ENCODE peak calls at places on chromosome 2, in six cellular contexts. One of them, this sample, is unnamed.

GRCh38 chr2:129302815-129303214 is 676.7 kb upstream of the RAB6C start:
- DNase-seq in neural progenitor cell: no peak
- DNase-seq in astrocyte: no peak
- DNase-seq in HCT116: no peak
- DNase-seq in H1: no peak
- DNase-seq in fibroblast of lung: no peak
- DNase-seq in this sample: no peak

GRCh38 chr2:169141713-169142352 is 72.5 kb downstream of the DHRS9 start:
- DNase-seq in neural progenitor cell: peak
- DNase-seq in astrocyte: peak
- DNase-seq in HCT116: peak
- DNase-seq in H1: peak
- DNase-seq in fibroblast of lung: peak
- DNase-seq in this sample: peak

GRCh38 chr2:209619782-209620181 is 151.8 kb upstream of the UNC80 start:
- DNase-seq in neural progenitor cell: peak
- DNase-seq in astrocyte: no peak
- DNase-seq in HCT116: no peak
- DNase-seq in H1: no peak
- DNase-seq in fibroblast of lung: no peak
- DNase-seq in this sample: no peak

GRCh38 chr2:112889976-112890375 is 21.0 kb upstream of the IL37 start:
- DNase-seq in neural progenitor cell: no peak
- DNase-seq in astrocyte: no peak
- DNase-seq in HCT116: no peak
- DNase-seq in H1: no peak
- DNase-seq in fibroblast of lung: no peak
- DNase-seq in this sample: no peak

GRCh38 chr2:128312411-128312810 is 6.3 kb downstream of the HS6ST1 start:
- DNase-seq in neural progenitor cell: no peak
- DNase-seq in astrocyte: no peak
- DNase-seq in HCT116: no peak
- DNase-seq in H1: no peak
- DNase-seq in fibroblast of lung: no peak
- DNase-seq in this sample: no peak

GRCh38 chr2:3257166-3257565 is 120.5 kb downstream of the EIPR1 start:
- DNase-seq in neural progenitor cell: no peak
- DNase-seq in astrocyte: peak
- DNase-seq in HCT116: no peak
- DNase-seq in H1: no peak
- DNase-seq in fibroblast of lung: peak
- DNase-seq in this sample: no peak

GRCh38 chr2:17373736-17374135 is 144.5 kb downstream of the RAD51AP2 start:
- DNase-seq in neural progenitor cell: no peak
- DNase-seq in astrocyte: peak
- DNase-seq in HCT116: no peak
- DNase-seq in H1: no peak
- DNase-seq in fibroblast of lung: peak
- DNase-seq in this sample: peak

GRCh38 chr2:2325538-2325937 is 5.5 kb downstream of the MYT1L start:
- DNase-seq in neural progenitor cell: peak
- DNase-seq in astrocyte: no peak
- DNase-seq in HCT116: no peak
- DNase-seq in H1: no peak
- DNase-seq in fibroblast of lung: no peak
- DNase-seq in this sample: no peak

GRCh38 chr2:106581755-106582430 is 94.7 kb downstream of the CD8B2 start:
- DNase-seq in neural progenitor cell: peak
- DNase-seq in astrocyte: peak
- DNase-seq in HCT116: peak
- DNase-seq in H1: no peak
- DNase-seq in fibroblast of lung: peak
- DNase-seq in this sample: peak

GRCh38 chr2:160492401-160493226 is 993 bp downstream of the RBMS1 start:
- DNase-seq in neural progenitor cell: peak
- DNase-seq in astrocyte: peak
- DNase-seq in HCT116: peak
- DNase-seq in H1: no peak
- DNase-seq in fibroblast of lung: peak
- DNase-seq in this sample: peak

GRCh38 chr2:168773719-168774521 is 28.5 kb upstream of the NOSTRIN start:
- DNase-seq in neural progenitor cell: peak
- DNase-seq in astrocyte: peak
- DNase-seq in HCT116: peak
- DNase-seq in H1: no peak
- DNase-seq in fibroblast of lung: peak
- DNase-seq in this sample: peak

GRCh38 chr2:111168528-111168929 is 47.8 kb downstream of the BCL2L11 start:
- DNase-seq in neural progenitor cell: no peak
- DNase-seq in astrocyte: peak
- DNase-seq in HCT116: peak
- DNase-seq in H1: no peak
- DNase-seq in fibroblast of lung: peak
- DNase-seq in this sample: peak

GRCh38 chr2:42708196-42708595 is 55.7 kb downstream of the OXER1 start:
- DNase-seq in neural progenitor cell: no peak
- DNase-seq in astrocyte: no peak
- DNase-seq in HCT116: no peak
- DNase-seq in H1: no peak
- DNase-seq in fibroblast of lung: no peak
- DNase-seq in this sample: no peak

GRCh38 chr2:161990741-161991140 is 83.3 kb downstream of the DPP4 start:
- DNase-seq in neural progenitor cell: no peak
- DNase-seq in astrocyte: peak
- DNase-seq in HCT116: peak
- DNase-seq in H1: no peak
- DNase-seq in fibroblast of lung: peak
- DNase-seq in this sample: peak

GRCh38 chr2:5980351-5981054 is 288.3 kb downstream of the SOX11 start:
- DNase-seq in neural progenitor cell: no peak
- DNase-seq in astrocyte: no peak
- DNase-seq in HCT116: no peak
- DNase-seq in H1: no peak
- DNase-seq in fibroblast of lung: peak
- DNase-seq in this sample: no peak

GRCh38 chr2:148607553-148607952 is 37.0 kb upstream of the EPC2 start:
- DNase-seq in neural progenitor cell: no peak
- DNase-seq in astrocyte: no peak
- DNase-seq in HCT116: no peak
- DNase-seq in H1: no peak
- DNase-seq in fibroblast of lung: no peak
- DNase-seq in this sample: no peak

GRCh38 chr2:121567957-121568409 is 37.3 kb downstream of the RNU4ATAC start:
- DNase-seq in neural progenitor cell: no peak
- DNase-seq in astrocyte: peak
- DNase-seq in HCT116: no peak
- DNase-seq in H1: no peak
- DNase-seq in fibroblast of lung: peak
- DNase-seq in this sample: peak

GRCh38 chr2:121338281-121338680 is 53.3 kb upstream of the TFCP2L1 start:
- DNase-seq in neural progenitor cell: peak
- DNase-seq in astrocyte: no peak
- DNase-seq in HCT116: no peak
- DNase-seq in H1: peak
- DNase-seq in fibroblast of lung: no peak
- DNase-seq in this sample: no peak

GRCh38 chr2:67374481-67374880 is 22.7 kb upstream of the ETAA1 start:
- DNase-seq in neural progenitor cell: no peak
- DNase-seq in astrocyte: no peak
- DNase-seq in HCT116: no peak
- DNase-seq in H1: no peak
- DNase-seq in fibroblast of lung: no peak
- DNase-seq in this sample: no peak

DNA sequence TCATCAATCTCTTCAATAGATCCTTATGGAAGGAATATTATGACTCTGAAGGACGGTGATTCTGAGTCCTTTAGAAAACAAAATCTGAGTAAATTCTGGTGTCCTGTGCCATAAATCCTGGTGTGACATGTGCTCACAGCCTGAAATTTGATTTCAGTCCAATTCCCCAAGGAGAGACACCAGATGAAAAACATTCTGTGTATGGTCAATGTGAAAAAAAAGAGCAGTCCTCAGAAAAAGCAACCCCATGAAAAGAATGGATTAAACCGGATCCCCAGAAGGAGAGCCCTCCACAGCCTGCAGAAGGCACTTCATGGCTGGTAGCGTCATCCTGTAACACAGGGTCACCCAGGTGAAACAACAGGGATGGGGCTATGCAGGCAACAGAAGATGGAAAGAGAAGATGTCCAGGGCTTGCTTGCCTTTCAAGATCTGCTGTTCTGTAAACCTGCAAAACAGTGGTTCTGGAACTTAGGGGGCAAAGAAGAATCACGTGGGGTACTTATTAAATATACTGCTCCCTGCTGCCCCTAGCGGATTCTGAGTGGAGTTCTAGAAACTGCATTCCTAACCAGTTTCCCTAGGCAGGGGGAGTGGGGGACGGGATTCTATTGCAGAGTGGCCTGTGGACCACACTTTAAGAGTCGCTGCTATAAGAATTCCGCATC is 118.8 kb upstream of the ARL5A start:
- DNase-seq in neural progenitor cell: peak
- DNase-seq in astrocyte: peak
- DNase-seq in HCT116: peak
- DNase-seq in H1: no peak
- DNase-seq in fibroblast of lung: peak
- DNase-seq in this sample: peak
- H3K4me2 ChIP-seq in neural progenitor cell: peak
- H3K4me2 ChIP-seq in astrocyte: peak
- H3K4me2 ChIP-seq in HCT116: no peak
- H3K4me2 ChIP-seq in H1: peak
- H3K4me2 ChIP-seq in fibroblast of lung: no peak
- H3K4me2 ChIP-seq in this sample: no peak

GRCh38 chr2:33267043-33267442 is 209.4 kb upstream of the RASGRP3 start:
- DNase-seq in neural progenitor cell: no peak
- DNase-seq in astrocyte: no peak
- DNase-seq in HCT116: no peak
- DNase-seq in H1: no peak
- DNase-seq in fibroblast of lung: no peak
- DNase-seq in this sample: no peak

GRCh38 chr2:33265584-33266338 is 210.7 kb upstream of the RASGRP3 start:
- DNase-seq in neural progenitor cell: no peak
- DNase-seq in astrocyte: no peak
- DNase-seq in HCT116: no peak
- DNase-seq in H1: no peak
- DNase-seq in fibroblast of lung: peak
- DNase-seq in this sample: peak

GRCh38 chr2:33262097-33262496 is 214.4 kb upstream of the RASGRP3 start:
- DNase-seq in neural progenitor cell: no peak
- DNase-seq in astrocyte: no peak
- DNase-seq in HCT116: no peak
- DNase-seq in H1: no peak
- DNase-seq in fibroblast of lung: no peak
- DNase-seq in this sample: no peak

GRCh38 chr2:33266467-33266866 is 210.0 kb upstream of the RASGRP3 start:
- DNase-seq in neural progenitor cell: no peak
- DNase-seq in astrocyte: no peak
- DNase-seq in HCT116: no peak
- DNase-seq in H1: no peak
- DNase-seq in fibroblast of lung: no peak
- DNase-seq in this sample: no peak

GRCh38 chr2:33264766-33265165 is 211.7 kb upstream of the RASGRP3 start:
- DNase-seq in neural progenitor cell: no peak
- DNase-seq in astrocyte: peak
- DNase-seq in HCT116: no peak
- DNase-seq in H1: no peak
- DNase-seq in fibroblast of lung: peak
- DNase-seq in this sample: peak
- H3K9ac ChIP-seq in neural progenitor cell: no peak
- H3K9ac ChIP-seq in astrocyte: no peak
- H3K9ac ChIP-seq in HCT116: no peak
- H3K9ac ChIP-seq in H1: no peak
- H3K9ac ChIP-seq in fibroblast of lung: no peak
- H3K9ac ChIP-seq in this sample: no peak

GRCh38 chr2:85769236-85769986 is 15.6 kb downstream of the ATOH8 start:
- DNase-seq in neural progenitor cell: peak
- DNase-seq in astrocyte: no peak
- DNase-seq in HCT116: no peak
- DNase-seq in H1: no peak
- DNase-seq in fibroblast of lung: no peak
- DNase-seq in this sample: peak
- H3K4me2 ChIP-seq in neural progenitor cell: peak
- H3K4me2 ChIP-seq in astrocyte: peak
- H3K4me2 ChIP-seq in HCT116: peak
- H3K4me2 ChIP-seq in H1: peak
- H3K4me2 ChIP-seq in fibroblast of lung: no peak
- H3K4me2 ChIP-seq in this sample: no peak

GRCh38 chr2:96878796-96879544 is 9.1 kb upstream of the SEMA4C start:
- DNase-seq in neural progenitor cell: no peak
- DNase-seq in astrocyte: no peak
- DNase-seq in HCT116: no peak
- DNase-seq in H1: no peak
- DNase-seq in fibroblast of lung: no peak
- DNase-seq in this sample: no peak

GRCh38 chr2:96878171-96878570 is 8.3 kb upstream of the SEMA4C start:
- DNase-seq in neural progenitor cell: no peak
- DNase-seq in astrocyte: no peak
- DNase-seq in HCT116: no peak
- DNase-seq in H1: no peak
- DNase-seq in fibroblast of lung: no peak
- DNase-seq in this sample: no peak

GRCh38 chr2:96876036-96876810 is 6.3 kb upstream of the SEMA4C start:
- DNase-seq in neural progenitor cell: peak
- DNase-seq in astrocyte: no peak
- DNase-seq in HCT116: no peak
- DNase-seq in H1: no peak
- DNase-seq in fibroblast of lung: peak
- DNase-seq in this sample: peak

GRCh38 chr2:96876811-96877437 is 7.0 kb upstream of the SEMA4C start:
- DNase-seq in neural progenitor cell: no peak
- DNase-seq in astrocyte: no peak
- DNase-seq in HCT116: no peak
- DNase-seq in H1: no peak
- DNase-seq in fibroblast of lung: no peak
- DNase-seq in this sample: no peak

DNA sequence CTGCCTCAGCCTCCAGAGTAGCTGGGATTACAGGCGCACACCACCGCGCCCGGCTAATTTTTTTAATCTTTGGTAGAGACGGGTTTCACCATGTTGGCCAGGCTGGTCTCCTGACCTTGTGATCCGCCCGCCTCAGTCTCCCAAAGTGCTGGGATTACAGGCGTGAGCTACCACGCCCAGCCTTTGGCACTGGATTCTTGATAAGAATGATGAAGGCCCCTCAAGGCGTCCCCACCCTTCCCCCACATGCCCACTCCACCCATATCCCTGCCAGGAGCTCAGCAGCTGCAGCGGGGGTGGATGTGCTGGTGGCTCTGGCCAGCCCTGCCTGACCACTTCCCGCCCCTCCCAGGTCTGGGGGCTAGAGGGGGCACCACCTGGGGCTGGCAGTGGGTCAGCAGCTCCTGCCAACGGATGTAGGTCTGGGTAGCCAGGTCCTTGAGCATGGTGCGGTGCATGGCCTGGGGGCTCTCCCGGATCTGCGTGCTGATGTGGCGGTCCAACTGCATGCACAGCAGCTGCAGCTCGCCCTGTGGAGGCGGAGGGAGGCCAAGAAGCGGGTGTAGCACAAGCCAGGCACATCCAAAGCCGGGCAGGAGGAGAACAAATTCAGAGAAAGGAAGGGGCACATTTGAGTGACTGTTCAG is 7.8 kb upstream of the SEMA4C start:
- DNase-seq in neural progenitor cell: no peak
- DNase-seq in astrocyte: no peak
- DNase-seq in HCT116: no peak
- DNase-seq in H1: no peak
- DNase-seq in fibroblast of lung: no peak
- DNase-seq in this sample: no peak
- H3K9ac ChIP-seq in neural progenitor cell: no peak
- H3K9ac ChIP-seq in astrocyte: no peak
- H3K9ac ChIP-seq in HCT116: no peak
- H3K9ac ChIP-seq in H1: no peak
- H3K9ac ChIP-seq in fibroblast of lung: no peak
- H3K9ac ChIP-seq in this sample: no peak